ENCODE peak calls at places on chromosomes 6 and 20, in four cellular contexts. F is sigmoid colon, T is GM13977, O is GM10248. P is an unnamed sample.

GRCh38 chr20:37823276-37823980 is 79.5 kb upstream of the VSTM2L start:
- DNase-seq in T (peak; percentile 9), O (no peak), F (no peak), P (no peak)

GRCh38 chr6:11236351-11236750 is 3.9 kb upstream of the NEDD9 start:
- DNase-seq in O (peak; percentile 45), F (no peak), T (peak; percentile 70), P (peak; percentile 74)

GRCh38 chr20:48523191-48523757 is 304.5 kb downstream of the PREX1 start:
- DNase-seq in F (no peak), O (peak; percentile 60), T (peak; percentile 71), P (no peak)

GRCh38 chr6:155364844-155365437 is 50.7 kb upstream of the TFB1M start:
- DNase-seq in T (no peak), F (no peak), O (no peak), P (no peak)

GRCh38 chr6:148524976-148525375 is 182.3 kb downstream of the SASH1 start:
- DNase-seq in O (no peak), F (no peak), T (no peak), P (no peak)

GRCh38 chr6:68343901-68344300 is 291.2 kb upstream of the ADGRB3 start:
- DNase-seq in O (no peak), F (no peak), T (peak; percentile 5), P (peak; percentile 34)

GRCh38 chr6:151023346-151023745 is 157.8 kb downstream of the MTHFD1L start:
- DNase-seq in F (no peak), T (no peak), O (no peak), P (no peak)

GRCh38 chr20:34689486-34689885 is 12.6 kb upstream of the PIGU start:
- DNase-seq in F (no peak), O (no peak), T (no peak), P (no peak)

GRCh38 chr6:152969688-152970418 is 13.0 kb downstream of the FBXO5 start:
- DNase-seq in F (no peak), O (no peak), T (no peak), P (no peak)

GRCh38 chr6:11714116-11714797 is 64.3 kb downstream of the ADTRP start:
- DNase-seq in T (peak; percentile 52), O (peak; percentile 42), F (no peak), P (peak; percentile 67)

GRCh38 chr6:128208851-128209580 is 308.2 kb upstream of the THEMIS start:
- DNase-seq in O (no peak), F (no peak), T (no peak), P (no peak)

GRCh38 chr20:63858393-63859165 is 2.7 kb upstream of the ABHD16B start:
- DNase-seq in T (peak; percentile 69), O (no peak), F (no peak), P (peak; percentile 28)

GRCh38 chr20:330233-331149 is 5.1 kb downstream of the SOX12 start:
- DNase-seq in F (peak; percentile 78), O (peak; percentile 80), T (peak; percentile 83), P (peak; percentile 76)

GRCh38 chr6:119207973-119208725 is 129.7 kb upstream of the FAM184A start:
- DNase-seq in F (no peak), O (no peak), T (no peak), P (no peak)

GRCh38 chr6:166998256-166999144 is 697 bp upstream of the CEP43 start:
- DNase-seq in O (peak; percentile 32), T (peak; percentile 39), F (peak; percentile 63), P (peak; percentile 14)

GRCh38 chr20:7123457-7123856 is 356.0 kb downstream of the BMP2 start:
- DNase-seq in T (no peak), F (no peak), O (no peak), P (no peak)

GRCh38 chr6:82554706-82555105 is 191.1 kb downstream of the TPBG start:
- DNase-seq in T (no peak), F (no peak), O (no peak), P (no peak)

GRCh38 chr6:7201732-7202541 is 94.2 kb downstream of the RREB1 start:
- DNase-seq in O (peak; percentile 87), F (no peak), T (peak; percentile 78), P (peak; percentile 36)

GRCh38 chr20:4998160-4998651 is 3.1 kb downstream of the SLC23A2 start:
- DNase-seq in O (peak; percentile 57), F (no peak), T (peak; percentile 73), P (no peak)

GRCh38 chr6:122998403-122998965 is 2.4 kb downstream of the CLVS2 start:
- DNase-seq in O (no peak), T (no peak), F (no peak), P (no peak)

GRCh38 chr6:169452117-169452868 is 198.6 kb upstream of the THBS2 start:
- DNase-seq in F (peak; percentile 94), O (no peak), T (no peak), P (no peak)

GRCh38 chr6:116945809-116946208 is 68.8 kb downstream of the RFX6 start:
- DNase-seq in F (no peak), O (no peak), T (no peak), P (no peak)

GRCh38 chr6:82248233-82248735 is 740 bp upstream of the IBTK start:
- DNase-seq in F (no peak), O (peak; percentile 50), T (peak; percentile 44), P (peak; percentile 17)

GRCh38 chr20:52003976-52004375 is 187.6 kb downstream of the ZFP64 start:
- DNase-seq in F (no peak), T (no peak), O (no peak), P (no peak)

GRCh38 chr6:47047479-47048411 is 5.6 kb upstream of the ADGRF1 start:
- DNase-seq in T (peak; percentile 41), F (no peak), O (peak; percentile 36), P (peak; percentile 51)

GRCh38 chr6:137903933-137904821 is 37.1 kb downstream of the TNFAIP3 start:
- DNase-seq in F (no peak), O (peak; percentile 50), T (peak; percentile 26), P (peak; percentile 78)

GRCh38 chr6:158610319-158610968 is 34.1 kb downstream of the DYNLT1 start:
- DNase-seq in O (no peak), F (peak; percentile 40), T (no peak), P (no peak)

DNA sequence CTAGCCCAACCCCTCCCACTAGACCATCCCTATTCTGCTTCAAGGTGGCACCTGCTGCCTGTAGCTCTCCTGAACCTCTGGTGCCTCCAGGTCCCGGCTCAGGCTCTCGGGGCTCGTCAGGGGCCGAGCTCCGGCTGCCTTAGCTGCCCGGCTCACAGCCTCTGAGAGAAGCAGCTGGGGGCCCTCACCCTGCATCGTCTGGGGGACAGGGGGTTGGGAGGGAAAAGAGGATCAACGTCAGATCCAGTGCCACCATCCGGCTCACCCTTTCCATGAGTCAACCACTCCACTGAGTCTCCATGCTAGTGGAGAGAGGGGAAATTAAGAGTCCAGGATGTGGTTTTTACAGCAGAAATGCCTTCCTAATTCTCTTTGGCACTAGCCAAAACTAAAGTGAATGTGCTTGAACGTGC is 13.0 kb downstream of the BAG6 start:
- DNase-seq in O (no peak), T (no peak), F (no peak), P (peak; percentile 49)
- TF ChIP-seq CTCF in O (no peak), T (no peak), F (no peak), P (no peak)

DNA sequence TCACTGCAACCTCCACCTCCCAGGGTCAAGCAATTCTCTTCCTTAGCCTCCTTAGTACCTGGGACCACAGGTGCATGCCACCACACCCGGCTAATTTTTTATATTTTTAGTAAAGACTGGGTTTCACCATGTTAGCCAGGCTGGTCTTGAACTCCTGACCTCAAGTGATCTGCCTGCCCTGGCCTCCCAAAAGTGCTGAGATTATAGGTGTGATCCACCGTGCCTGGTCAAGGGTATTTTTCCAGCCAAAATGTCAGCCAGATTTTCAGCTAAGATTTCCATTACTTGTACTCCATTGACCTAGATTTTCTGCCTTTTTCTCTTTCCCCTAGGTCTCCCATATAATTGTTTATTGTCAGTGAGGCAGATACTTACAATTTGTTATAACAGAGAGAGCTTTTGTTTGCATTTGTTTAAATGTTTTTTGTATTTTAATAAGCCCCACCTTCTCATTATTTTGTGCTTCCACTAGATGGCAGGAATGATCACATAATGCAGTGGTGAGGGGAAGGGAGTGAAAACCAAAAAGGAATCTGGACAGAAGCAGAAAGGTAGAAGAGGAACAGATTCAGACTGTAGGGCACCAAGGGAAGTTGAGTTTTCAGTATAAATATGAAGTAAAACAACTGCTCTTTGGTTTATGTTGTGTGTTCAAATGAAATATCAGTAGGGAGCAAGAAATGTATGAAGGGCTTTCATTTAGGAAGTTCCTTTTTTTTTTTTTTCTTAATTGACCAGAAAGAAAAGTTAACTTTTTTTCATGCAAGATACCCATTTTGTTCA is 29.7 kb downstream of the RPF2 start:
- DNase-seq in T (peak; percentile 65), O (peak; percentile 58), F (no peak), P (no peak)
- TF ChIP-seq CTCF in T (peak; percentile 68), O (peak; percentile 58), F (peak; percentile 49), P (peak; percentile 73)

GRCh38 chr6:15249371-15250019 is 3.6 kb downstream of the JARID2 start:
- DNase-seq in T (no peak), F (no peak), O (no peak), P (no peak)

GRCh38 chr6:15250440-15251168 is 4.7 kb downstream of the JARID2 start:
- DNase-seq in F (no peak), T (no peak), O (no peak), P (no peak)

GRCh38 chr6:15247750-15248450 is 2.0 kb downstream of the JARID2 start:
- DNase-seq in F (peak; percentile 80), O (peak; percentile 42), T (peak; percentile 54), P (peak; percentile 70)

GRCh38 chr6:15247214-15247749 is 1.4 kb downstream of the JARID2 start:
- DNase-seq in O (no peak), F (no peak), T (no peak), P (no peak)

DNA sequence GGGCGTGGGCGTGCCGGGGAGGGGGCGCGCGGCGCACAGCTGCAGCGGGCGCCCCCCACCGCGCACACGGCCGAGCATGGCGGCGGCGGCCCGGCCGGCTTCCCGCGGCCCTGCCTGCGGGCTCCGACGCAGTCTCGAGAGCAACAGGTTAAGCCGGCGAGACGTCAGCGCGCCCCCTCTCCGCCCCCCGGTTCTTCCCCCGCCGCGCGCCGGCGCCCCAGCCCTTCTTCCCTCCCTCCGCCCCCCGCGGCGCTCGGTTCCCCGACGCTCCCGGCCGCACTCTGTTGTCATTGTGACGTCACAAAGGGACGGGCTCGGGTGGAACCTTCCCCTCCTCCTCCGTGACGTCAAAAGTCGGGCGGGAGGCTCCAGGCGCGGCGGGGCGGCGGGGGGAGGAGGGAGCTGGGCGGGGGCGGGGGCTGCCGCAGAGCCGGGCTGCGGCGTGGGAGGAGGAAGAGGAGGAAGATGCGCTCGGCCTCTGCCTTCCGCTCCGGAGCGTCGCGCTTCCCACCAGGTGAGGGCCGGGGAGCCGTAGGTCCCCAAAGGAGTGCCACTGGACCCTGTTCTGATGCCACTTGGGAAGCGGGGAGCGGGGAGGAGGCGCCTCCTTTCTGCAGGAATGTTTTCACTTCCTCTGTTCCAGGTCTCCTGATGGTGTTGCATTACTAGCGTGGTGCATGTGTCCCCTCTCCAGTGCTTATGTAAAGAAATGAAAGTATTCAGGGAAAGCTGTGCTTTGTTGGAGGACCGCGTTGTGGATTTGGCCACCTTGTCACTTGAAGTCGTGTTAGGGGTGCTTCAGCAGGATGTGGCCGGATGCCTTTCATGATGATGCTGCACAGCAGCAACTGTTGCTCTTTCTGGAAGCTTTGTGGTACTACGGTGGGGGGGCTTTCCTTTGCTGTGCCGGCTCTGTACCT is 2.8 kb downstream of the JARID2 start:
- DNase-seq in F (peak; percentile 99), T (peak; percentile 95), O (peak; percentile 93), P (peak; percentile 97)
- TF ChIP-seq CTCF in F (peak; percentile 14), T (peak; percentile 3), O (no peak), P (no peak)

DNA sequence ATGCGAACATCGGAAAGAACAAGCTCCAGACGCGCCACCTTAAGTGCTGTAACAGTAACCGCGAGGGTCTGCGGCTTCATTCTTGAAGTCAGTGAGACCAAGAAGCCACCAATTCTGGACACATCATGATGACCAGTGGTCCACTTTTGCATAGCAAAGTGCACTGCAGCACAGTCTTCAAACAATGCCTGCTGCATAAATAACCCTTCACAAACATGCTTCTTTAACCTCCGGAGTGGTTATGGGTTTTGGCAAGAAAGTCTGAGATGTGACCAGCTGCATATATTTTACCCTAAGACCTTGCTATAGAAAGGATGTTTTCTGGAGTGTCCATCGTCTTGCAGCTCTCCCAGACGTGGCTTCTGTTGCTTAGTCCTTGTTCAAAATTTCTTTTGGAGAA is 8.8 kb upstream of the MUC22 start:
- DNase-seq in O (no peak), T (no peak), F (no peak), P (no peak)
- TF ChIP-seq CTCF in O (no peak), T (no peak), F (no peak), P (no peak)

P was measured in activated CD8-positive, alpha-beta T cell treated with anti-CD3 and anti-CD28 coated beads for 36 hours.